ENCODE peak calls at places on chromosomes 6 and 20, in five cellular contexts. N, Z, Y, J and O are unnamed samples.

GRCh38 chr6:3540980-3541379 is 84.1 kb upstream of the SLC22A23 start:
- DNase-seq in N (no peak), Y (no peak), J (no peak), Z (peak), O (no peak)

GRCh38 chr20:19272976-19273654 is 60.7 kb downstream of the SLC24A3 start:
- DNase-seq in J (no peak), N (no peak), Y (no peak), Z (no peak), O (no peak)

GRCh38 chr20:32449057-32449889 is 91.1 kb downstream of the ASXL1 start:
- DNase-seq in N (no peak), Y (no peak), J (no peak), Z (no peak), O (no peak)

GRCh38 chr6:111614833-111615582 is 9.3 kb upstream of the TRAF3IP2 start:
- DNase-seq in Y (peak), N (peak), J (no peak), Z (peak), O (no peak)

GRCh38 chr6:16539086-16539931 is 222.0 kb downstream of the ATXN1 start:
- DNase-seq in Z (no peak), N (no peak), J (no peak), Y (no peak), O (no peak)

GRCh38 chr6:12007915-12008286 is 4.2 kb upstream of the HIVEP1 start:
- DNase-seq in N (no peak), Y (no peak), Z (no peak), J (no peak), O (no peak)

GRCh38 chr6:49563006-49563886 is 12.8 kb downstream of the C6orf141 start:
- DNase-seq in N (no peak), Z (no peak), Y (no peak), J (no peak), O (no peak)

GRCh38 chr20:34549929-34550305 is 8.6 kb upstream of the MAP1LC3A start:
- DNase-seq in Y (no peak), J (no peak), Z (no peak), N (no peak), O (no peak)

GRCh38 chr20:32017711-32018251 is 7.5 kb downstream of the CCM2L start:
- DNase-seq in Z (peak), Y (peak), N (peak), J (no peak), O (no peak)

GRCh38 chr6:36979343-36979742 is 6.7 kb downstream of the MTCH1 start:
- DNase-seq in Z (no peak), N (no peak), J (peak), Y (no peak), O (no peak)

GRCh38 chr20:60967431-60968316 is 284.4 kb upstream of the CDH4 start:
- DNase-seq in Y (no peak), J (no peak), Z (no peak), N (peak), O (no peak)

GRCh38 chr6:35096129-35096852 is 44.8 kb downstream of the TCP11 start:
- DNase-seq in N (no peak), J (peak), Y (no peak), Z (no peak), O (peak)

GRCh38 chr20:39638671-39639070 is 676.5 kb downstream of the DHX35 start:
- DNase-seq in Z (no peak), Y (no peak), N (no peak), J (no peak), O (no peak)

GRCh38 chr20:37385659-37386504 is 39.9 kb downstream of the SRC start:
- DNase-seq in Z (no peak), J (no peak), N (peak), Y (peak), O (no peak)

GRCh38 chr6:97405818-97406409 is 122.9 kb upstream of the MMS22L start:
- DNase-seq in Y (no peak), Z (no peak), J (no peak), N (no peak), O (no peak)

DNA sequence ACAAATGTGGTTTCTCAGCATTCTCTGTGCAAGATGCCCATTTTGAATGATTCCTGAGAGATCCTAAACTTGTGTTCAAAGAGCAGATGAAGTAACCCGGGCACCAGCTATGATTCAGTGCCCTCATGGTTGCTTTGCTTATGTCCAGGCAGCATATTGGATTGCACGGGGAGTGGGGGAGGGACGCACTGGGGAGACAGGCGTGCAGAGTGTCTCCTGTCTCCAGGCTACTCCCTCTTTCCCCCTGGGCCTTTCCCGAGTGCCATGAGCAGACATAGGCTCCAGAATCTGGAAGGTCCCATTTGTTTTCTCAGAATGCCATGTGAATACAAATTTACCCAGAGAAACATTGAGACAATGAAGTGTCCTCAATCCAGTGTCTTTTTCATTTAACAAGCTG is 4.0 kb downstream of the SYNDIG1 start:
- DNase-seq in J (no peak), Z (no peak), N (no peak), Y (no peak), O (no peak)
- TF ChIP-seq CTCF in J (no peak), Z (no peak), N (no peak), Y (no peak), O (no peak)

GRCh38 chr6:27651371-27651732 is 178.4 kb upstream of the ZNF184 start:
- DNase-seq in Z (peak), N (peak), J (peak), Y (peak), O (no peak)

DNA sequence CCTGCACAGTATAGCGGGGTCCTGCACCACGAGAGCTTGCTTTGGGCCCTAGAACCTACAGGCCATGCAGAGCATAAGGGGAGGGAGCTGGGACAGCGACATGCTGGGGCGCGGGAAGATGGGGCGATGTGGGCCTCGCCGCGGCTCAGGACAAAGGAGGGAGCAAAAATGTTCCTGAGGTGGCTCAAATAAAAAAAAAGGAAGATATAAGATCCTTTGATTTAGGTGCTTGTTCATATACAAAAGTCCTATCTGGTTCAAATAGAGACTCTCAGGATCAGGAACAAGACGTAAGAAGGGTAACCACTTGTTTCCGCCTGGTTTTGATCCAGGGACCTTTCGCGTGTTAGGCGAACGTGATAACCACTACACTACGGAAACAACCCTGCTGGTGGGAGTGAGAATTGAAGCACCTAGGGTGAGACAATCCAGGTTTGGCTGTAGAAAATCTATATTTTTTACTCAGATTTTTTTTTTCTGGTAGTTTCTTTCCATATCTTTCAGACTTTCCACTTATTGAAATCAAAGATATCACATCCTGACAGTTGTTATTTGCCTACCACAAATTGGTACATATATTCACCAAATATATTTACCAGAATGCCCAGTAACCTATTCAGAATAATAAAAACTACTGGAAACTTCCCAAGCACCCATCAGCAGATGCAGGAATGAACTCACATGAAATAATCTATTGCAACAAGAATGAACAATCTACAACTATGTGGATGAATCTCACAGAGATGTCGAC is 177.9 kb upstream of the ZNF184 start:
- DNase-seq in N (peak), Z (peak), Y (peak), J (peak), O (no peak)
- TF ChIP-seq CTCF in N (peak), Z (peak), Y (peak), J (peak), O (peak)

GRCh38 chr20:6184086-6184485 is 61.3 kb upstream of the FERMT1 start:
- DNase-seq in Z (no peak), N (peak), Y (no peak), J (no peak), O (no peak)
- TF ChIP-seq CTCF in Z (no peak), N (peak), Y (peak), J (peak), O (no peak)

DNA sequence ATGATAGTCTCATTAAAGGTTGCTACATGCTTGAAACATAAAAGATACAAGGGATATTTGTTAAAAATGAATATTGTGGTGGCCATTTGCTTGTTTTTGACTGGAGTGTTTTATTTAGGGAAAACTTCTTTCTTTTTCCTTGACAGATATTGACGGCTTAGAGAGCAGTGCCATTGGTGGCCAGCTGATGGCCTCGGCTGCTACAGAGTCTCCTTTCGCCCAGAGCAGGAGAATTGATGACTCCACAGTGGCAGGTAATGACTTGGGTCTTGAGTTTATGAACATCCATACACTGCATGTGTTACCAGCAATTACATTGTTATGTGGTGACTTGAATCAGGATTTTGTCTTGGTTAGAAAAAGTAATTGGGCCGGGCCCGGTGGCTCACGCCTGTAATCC is 67.5 kb upstream of the PBOV1 start:
- DNase-seq in Y (no peak), J (no peak), N (peak), Z (no peak), O (no peak)
- TF ChIP-seq CTCF in Y (peak), J (peak), N (peak), Z (no peak), O (no peak)

GRCh38 chr6:151497935-151498726 is 4.3 kb downstream of the CCDC170 start:
- DNase-seq in N (no peak), J (no peak), Y (no peak), Z (no peak), O (no peak)

GRCh38 chr6:151495380-151495779 is 1.6 kb downstream of the CCDC170 start:
- DNase-seq in Y (no peak), Z (no peak), N (no peak), J (no peak), O (no peak)

GRCh38 chr6:151494235-151494950 is 576 bp downstream of the CCDC170 start:
- DNase-seq in Y (peak), J (peak), Z (no peak), N (no peak), O (no peak)

GRCh38 chr6:151490996-151491395 is 2.8 kb upstream of the CCDC170 start:
- DNase-seq in N (no peak), Y (no peak), J (no peak), Z (no peak), O (no peak)

GRCh38 chr6:151493495-151494234 is at the start of gene CCDC170:
- DNase-seq in Z (peak), N (peak), J (peak), Y (peak), O (no peak)
- TF ChIP-seq CTCF in Z (no peak), N (no peak), J (no peak), Y (no peak), O (no peak)